ENCODE peak calls at places on chromosomes 2 and 18, in four cellular contexts. One of them, this sample, is unnamed.

GRCh38 chr2:237235383-237236095 is 149.8 kb downstream of the COPS8 start:
- DNase-seq in H1: no peak
- DNase-seq in H9: no peak
- DNase-seq in mesendoderm: no peak
- DNase-seq in this sample: peak; percentile 93

GRCh38 chr2:201909961-201910361 is 103.6 kb downstream of the CDK15 start:
- DNase-seq in H1: no peak
- DNase-seq in H9: no peak
- DNase-seq in mesendoderm: no peak
- DNase-seq in this sample: peak; percentile 80

GRCh38 chr2:41409328-41409727 is 638.5 kb upstream of the PKDCC start:
- DNase-seq in H1: no peak
- DNase-seq in H9: no peak
- DNase-seq in mesendoderm: peak; percentile 25
- DNase-seq in this sample: no peak

GRCh38 chr2:150609831-150610582 is 122.5 kb upstream of the RND3 start:
- DNase-seq in H1: no peak
- DNase-seq in H9: no peak
- DNase-seq in mesendoderm: no peak
- DNase-seq in this sample: peak; percentile 88

GRCh38 chr2:112065966-112066365 is 10.9 kb downstream of the TMEM87B start:
- DNase-seq in H1: no peak
- DNase-seq in H9: no peak
- DNase-seq in mesendoderm: peak; percentile 28
- DNase-seq in this sample: peak; percentile 86

GRCh38 chr18:7618821-7619410 is 51.8 kb downstream of the PTPRM start:
- DNase-seq in H1: no peak
- DNase-seq in H9: no peak
- DNase-seq in mesendoderm: no peak
- DNase-seq in this sample: no peak

GRCh38 chr2:154623819-154624218 is 74.7 kb upstream of the KCNJ3 start:
- DNase-seq in H1: no peak
- DNase-seq in H9: peak; percentile 37
- DNase-seq in mesendoderm: peak; percentile 70
- DNase-seq in this sample: peak; percentile 0

GRCh38 chr18:47184419-47185050 is 8.4 kb upstream of the IER3IP1 start:
- DNase-seq in H1: no peak
- DNase-seq in H9: no peak
- DNase-seq in mesendoderm: peak; percentile 56
- DNase-seq in this sample: peak; percentile 51

GRCh38 chr2:125745514-125745913 is 910.4 kb upstream of the GYPC start:
- DNase-seq in H1: peak; percentile 62
- DNase-seq in H9: peak; percentile 79
- DNase-seq in mesendoderm: peak; percentile 83
- DNase-seq in this sample: no peak

GRCh38 chr2:151728736-151729415 is 5.4 kb downstream of the NEB start:
- DNase-seq in H1: no peak
- DNase-seq in H9: no peak
- DNase-seq in mesendoderm: peak; percentile 55
- DNase-seq in this sample: no peak

GRCh38 chr2:57842531-57842930 is 204.1 kb upstream of the VRK2 start:
- DNase-seq in H1: no peak
- DNase-seq in H9: no peak
- DNase-seq in mesendoderm: no peak
- DNase-seq in this sample: peak; percentile 17

GRCh38 chr2:102748107-102748506 is 13.7 kb upstream of the TMEM182 start:
- DNase-seq in H1: no peak
- DNase-seq in H9: no peak
- DNase-seq in mesendoderm: no peak
- DNase-seq in this sample: no peak
- H4K5ac ChIP-seq in H1: no peak overlapping the region
- H4K5ac ChIP-seq in H9: no peak overlapping the region
- H4K5ac ChIP-seq in mesendoderm: no peak overlapping the region
- H4K5ac ChIP-seq in this sample: no peak overlapping the region

GRCh38 chr2:240904216-240905175 is 1.6 kb upstream of the CROCC2 start:
- DNase-seq in H1: no peak
- DNase-seq in H9: no peak
- DNase-seq in mesendoderm: no peak
- DNase-seq in this sample: no peak

GRCh38 chr2:240902615-240903041 is 3.5 kb upstream of the CROCC2 start:
- DNase-seq in H1: no peak
- DNase-seq in H9: no peak
- DNase-seq in mesendoderm: peak; percentile 94
- DNase-seq in this sample: no peak

GRCh38 chr2:240900141-240900860 is 4.3 kb upstream of the MAB21L4 start:
- DNase-seq in H1: no peak
- DNase-seq in H9: no peak
- DNase-seq in mesendoderm: no peak
- DNase-seq in this sample: no peak

GRCh38 chr2:240903191-240904060 is 2.7 kb upstream of the CROCC2 start:
- DNase-seq in H1: no peak
- DNase-seq in H9: no peak
- DNase-seq in mesendoderm: no peak
- DNase-seq in this sample: no peak

DNA sequence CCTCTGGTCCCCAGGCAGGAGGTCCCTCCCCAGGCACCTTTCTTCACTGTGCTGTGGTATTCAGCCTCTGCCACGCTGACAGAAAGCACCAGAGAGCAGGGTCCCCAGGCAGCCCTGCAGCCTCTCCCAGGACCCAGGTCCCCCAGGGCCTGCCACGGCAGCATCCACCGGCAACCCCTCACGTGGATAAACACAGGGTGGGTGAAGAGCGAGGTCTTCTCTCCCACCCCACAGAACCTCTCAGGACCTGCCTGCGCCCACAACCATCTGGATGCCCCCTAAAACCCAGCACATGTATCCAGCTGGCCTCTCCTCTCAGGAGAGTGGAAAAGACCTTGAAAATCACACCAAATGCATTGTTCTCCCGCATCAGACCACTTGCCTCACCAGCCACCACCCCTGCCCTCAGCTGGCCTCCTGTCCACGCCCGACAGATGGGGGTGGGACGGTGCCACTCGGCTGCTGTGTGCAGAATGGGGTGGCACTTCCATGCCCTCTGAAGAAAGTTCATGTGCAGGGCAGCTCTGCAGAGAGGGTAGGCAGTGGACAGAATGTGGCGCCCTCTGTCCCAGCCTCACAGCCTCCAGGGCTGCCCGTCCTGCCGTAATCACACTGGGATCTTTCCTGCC is 4.0 kb upstream of the CROCC2 start:
- DNase-seq in H1: no peak
- DNase-seq in H9: no peak
- DNase-seq in mesendoderm: no peak
- DNase-seq in this sample: no peak
- H4K5ac ChIP-seq in H1: no peak overlapping the region
- H4K5ac ChIP-seq in H9: no peak overlapping the region
- H4K5ac ChIP-seq in mesendoderm: no peak overlapping the region
- H4K5ac ChIP-seq in this sample: no peak overlapping the region

DNA sequence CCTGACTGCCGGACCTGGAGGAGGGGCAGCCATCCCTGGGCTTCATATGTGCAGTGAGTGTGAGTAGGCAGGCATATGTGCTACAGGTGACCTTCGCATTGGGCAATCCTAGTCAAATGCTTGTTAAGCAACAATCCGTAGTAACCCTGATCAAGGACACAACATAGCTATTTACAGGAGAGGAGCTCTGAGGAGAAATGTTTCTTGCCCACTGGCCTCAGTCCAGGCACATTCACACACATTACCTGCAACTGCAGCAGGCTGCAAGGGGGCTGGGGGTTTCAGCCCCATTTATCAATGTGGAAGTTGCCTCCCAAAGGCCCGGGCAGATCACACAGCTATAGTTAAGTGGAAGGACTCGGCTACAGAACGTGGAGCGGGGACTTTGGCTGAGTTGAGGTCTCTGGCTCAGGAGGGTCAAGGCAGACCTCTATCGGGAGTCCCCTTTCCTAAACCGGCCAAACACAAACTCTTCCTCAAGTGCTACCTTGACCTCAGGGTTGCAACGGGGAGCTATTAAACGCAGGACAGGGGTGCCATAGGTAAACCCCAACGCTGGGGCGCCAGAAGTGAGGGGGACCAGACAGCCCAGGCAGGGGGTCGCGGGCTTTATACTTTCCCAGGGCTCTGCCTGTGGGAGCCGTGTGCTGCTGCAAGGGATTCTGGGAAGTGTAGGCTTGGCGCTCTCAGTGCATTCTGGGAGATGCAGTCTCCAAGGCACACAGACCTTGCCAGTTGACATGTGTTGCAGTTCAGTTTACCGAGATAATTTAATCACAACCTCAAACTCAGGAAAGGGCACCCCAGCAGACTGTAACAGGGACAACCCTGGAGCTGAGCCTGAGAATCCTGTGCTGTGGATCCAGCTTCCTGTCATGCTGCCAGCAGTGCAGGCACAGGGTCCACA is 9.4 kb downstream of the KHK start:
- DNase-seq in H1: peak; percentile 81
- DNase-seq in H9: peak; percentile 76
- DNase-seq in mesendoderm: peak; percentile 80
- DNase-seq in this sample: peak; percentile 57
- H4K5ac ChIP-seq in H1: peak overlapping the region; percentile 63
- H4K5ac ChIP-seq in H9: no peak overlapping the region
- H4K5ac ChIP-seq in mesendoderm: peak overlapping the region; percentile 17
- H4K5ac ChIP-seq in this sample: peak overlapping the region; percentile 92

DNA sequence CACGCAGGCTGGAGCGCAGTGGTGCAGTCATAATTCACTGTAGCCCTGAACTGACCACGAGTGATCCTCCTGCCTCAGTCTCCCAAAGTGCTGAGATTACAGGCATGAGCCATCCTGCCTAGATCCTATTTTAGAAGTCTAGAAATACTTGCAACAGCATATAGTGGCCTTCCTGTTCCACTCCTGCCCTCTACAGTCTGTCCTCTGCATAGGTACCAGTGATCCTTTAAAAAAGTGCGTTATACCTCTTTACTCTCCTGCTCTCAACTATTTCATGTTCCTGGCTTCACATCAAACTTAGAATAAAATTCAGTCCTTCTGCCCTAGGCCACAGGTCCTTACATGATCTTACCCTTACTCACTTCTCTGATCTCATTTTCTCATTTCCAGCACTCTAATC is 6.0 kb downstream of the COMMD1 start:
- DNase-seq in H1: no peak
- DNase-seq in H9: no peak
- DNase-seq in mesendoderm: no peak
- DNase-seq in this sample: peak; percentile 4
- H4K5ac ChIP-seq in H1: no peak overlapping the region
- H4K5ac ChIP-seq in H9: no peak overlapping the region
- H4K5ac ChIP-seq in mesendoderm: no peak overlapping the region
- H4K5ac ChIP-seq in this sample: no peak overlapping the region

DNA sequence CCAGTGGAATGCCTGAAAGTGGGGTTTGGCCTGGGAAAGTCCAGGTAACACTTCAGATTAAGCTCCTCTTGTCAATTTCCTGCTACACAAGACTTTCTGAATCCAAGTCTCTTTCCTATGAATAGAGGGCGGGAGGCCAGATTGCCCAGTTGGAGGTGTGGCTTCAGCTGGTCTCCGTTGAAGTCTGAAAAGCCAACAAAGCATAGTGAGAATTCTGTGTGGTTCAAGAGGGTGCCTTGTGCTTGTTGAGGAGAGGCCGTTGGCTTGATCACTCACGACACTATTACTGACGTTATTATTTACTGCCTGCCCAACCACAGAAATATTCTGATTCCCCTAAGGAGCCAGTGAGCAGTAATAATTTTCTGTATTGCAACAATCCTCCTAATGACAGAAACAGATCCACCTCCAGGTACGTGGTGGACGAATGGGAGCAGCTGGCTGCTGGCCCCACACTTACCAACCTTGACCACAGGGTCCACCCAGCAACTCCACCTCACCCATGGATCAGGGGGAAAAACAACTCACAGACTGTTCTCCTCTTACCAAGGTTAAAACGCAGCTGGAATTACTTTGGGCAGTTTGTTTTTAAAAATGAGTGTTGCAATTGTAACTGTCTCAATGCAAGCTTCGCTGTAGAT is 21.9 kb downstream of the NRP2 start:
- DNase-seq in H1: no peak
- DNase-seq in H9: no peak
- DNase-seq in mesendoderm: no peak
- DNase-seq in this sample: peak; percentile 43
- H4K5ac ChIP-seq in H1: no peak overlapping the region
- H4K5ac ChIP-seq in H9: no peak overlapping the region
- H4K5ac ChIP-seq in mesendoderm: no peak overlapping the region
- H4K5ac ChIP-seq in this sample: peak overlapping the region; percentile 35